ENCODE peak calls at places on chromosomes 2 and 18, in nine cellular contexts. U, O, Q, X, J, E, R, W and Z are unnamed samples.

GRCh38 chr2:157866202-157866601 is 9.9 kb downstream of the ACVR1 start:
- DNase-seq in U (no peak), O (peak; percentile 57), Q (no peak), X (no peak), J (no peak), E (no peak), R (no peak), W (peak; percentile 67), Z (no peak)

GRCh38 chr2:217077841-217078407 is 218.1 kb upstream of the TNP1 start:
- DNase-seq in U (no peak), O (peak; percentile 7), Q (no peak), X (no peak), J (no peak), E (no peak), R (no peak), W (peak; percentile 34), Z (no peak)

GRCh38 chr2:72989770-72990556 is 72.6 kb downstream of the EMX1 start:
- DNase-seq in U (no peak), O (peak; percentile 48), Q (peak; percentile 12), X (no peak), J (peak; percentile 25), E (peak; percentile 62), R (peak; percentile 33), W (peak; percentile 60), Z (peak; percentile 48)

GRCh38 chr2:160790738-160791137 is 297.1 kb upstream of the RBMS1 start:
- DNase-seq in U (no peak), O (no peak), Q (no peak), X (peak; percentile 6), J (no peak), E (no peak), R (no peak), W (peak; percentile 6), Z (no peak)

GRCh38 chr2:237354930-237355329 is 59.0 kb downstream of the COL6A3 start:
- DNase-seq in U (no peak), O (peak; percentile 28), Q (no peak), X (peak; percentile 91), J (no peak), E (no peak), R (no peak), W (peak; percentile 98), Z (peak; percentile 76)

GRCh38 chr2:226760412-226761194 is 39.0 kb downstream of the IRS1 start:
- DNase-seq in U (no peak), O (no peak), Q (no peak), X (peak; percentile 57), J (no peak), E (no peak), R (no peak), W (peak; percentile 94), Z (no peak)

GRCh38 chr2:161423351-161424178 is 7.5 kb downstream of the TBR1 start:
- DNase-seq in U (no peak), O (peak; percentile 87), Q (no peak), X (no peak), J (no peak), E (peak; percentile 73), R (no peak), W (peak; percentile 21), Z (no peak)

GRCh38 chr2:96267159-96267971 is 1.3 kb downstream of the CIAO1 start:
- DNase-seq in U (no peak), O (peak; percentile 86), Q (no peak), X (peak; percentile 43), J (no peak), E (peak; percentile 63), R (peak; percentile 65), W (peak; percentile 25), Z (no peak)

GRCh38 chr2:236496311-236496710 is 73.3 kb upstream of the ACKR3 start:
- DNase-seq in U (no peak), O (no peak), Q (no peak), X (no peak), J (no peak), E (no peak), R (no peak), W (no peak), Z (no peak)

GRCh38 chr18:24271381-24272331 is 126.0 kb downstream of the OSBPL1A start:
- DNase-seq in U (no peak), O (peak; percentile 94), Q (peak; percentile 78), X (peak; percentile 83), J (peak; percentile 70), E (peak; percentile 89), R (peak; percentile 88), W (peak; percentile 84), Z (peak; percentile 69)

GRCh38 chr2:50346586-50347351 is 685.2 kb downstream of the NRXN1 start:
- DNase-seq in U (no peak), O (peak; percentile 66), Q (no peak), X (no peak), J (no peak), E (peak; percentile 58), R (no peak), W (no peak), Z (no peak)
- TF ChIP-seq CTCF in U (no peak), O (no peak), Q (no peak), X (no peak), J (no peak), E (no peak), R (no peak), W (no peak), Z (no peak)

DNA sequence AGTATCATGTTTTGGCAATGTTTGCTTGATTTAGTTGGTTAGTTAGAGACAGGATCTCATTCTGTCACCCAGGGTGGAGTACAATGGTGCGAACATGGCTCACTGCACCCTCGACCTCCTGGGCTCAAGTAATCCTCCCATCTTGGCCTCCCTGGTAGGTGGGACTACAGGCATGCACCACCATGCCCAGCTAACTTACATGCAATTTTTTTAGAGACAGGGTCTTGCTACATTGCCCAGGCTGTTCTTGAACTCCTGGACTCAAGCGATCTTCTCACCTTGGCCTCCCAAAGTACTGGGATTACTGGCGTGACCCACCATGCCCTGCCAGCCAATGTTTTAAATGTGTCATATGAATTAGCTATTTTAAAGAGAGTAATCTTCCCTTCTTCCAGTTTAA is 16.3 kb upstream of the CDKL4 start:
- DNase-seq in U (no peak), O (no peak), Q (no peak), X (no peak), J (no peak), E (no peak), R (no peak), W (no peak), Z (no peak)
- H3K36me3 ChIP-seq in U (peaks cover 5% of the 10 kb centered on the region), O (peaks cover 76% of the 10 kb centered on the region), Q (peaks cover 9% of the 10 kb centered on the region), X (peaks cover 19% of the 10 kb centered on the region), J (no peaks in the 10 kb centered on the region), E (peaks cover 55% of the 10 kb centered on the region), R (no peaks in the 10 kb centered on the region), W (peaks cover 4% of the 10 kb centered on the region), Z (no peaks in the 10 kb centered on the region)

GRCh38 chr2:113232123-113232522 is 46.6 kb downstream of the PAX8 start:
- DNase-seq in U (no peak), O (no peak), Q (no peak), X (no peak), J (no peak), E (no peak), R (no peak), W (no peak), Z (no peak)

GRCh38 chr2:113236367-113237159 is 42.2 kb downstream of the PAX8 start:
- DNase-seq in U (no peak), O (no peak), Q (no peak), X (peak; percentile 17), J (no peak), E (no peak), R (no peak), W (no peak), Z (no peak)

GRCh38 chr2:113232730-113233129 is 46.0 kb downstream of the PAX8 start:
- DNase-seq in U (no peak), O (no peak), Q (no peak), X (no peak), J (no peak), E (no peak), R (no peak), W (no peak), Z (no peak)

GRCh38 chr2:113234721-113235346 is 43.9 kb downstream of the PAX8 start:
- DNase-seq in U (no peak), O (no peak), Q (no peak), X (no peak), J (no peak), E (no peak), R (no peak), W (no peak), Z (no peak)

GRCh38 chr2:113233593-113234550 is 44.8 kb downstream of the PAX8 start:
- DNase-seq in U (no peak), O (peak; percentile 61), Q (no peak), X (peak; percentile 37), J (no peak), E (no peak), R (no peak), W (peak; percentile 60), Z (no peak)
- TF ChIP-seq CTCF in U (no peak), O (peak; percentile 60), Q (no peak), X (peak; percentile 38), J (no peak), E (peak; percentile 18), R (no peak), W (peak; percentile 36), Z (no peak)

GRCh38 chr2:239821694-239822075 is 203.5 kb downstream of the NDUFA10 start:
- DNase-seq in U (no peak), O (peak; percentile 22), Q (no peak), X (no peak), J (no peak), E (no peak), R (no peak), W (no peak), Z (no peak)

GRCh38 chr2:239819091-239819973 is 205.8 kb downstream of the NDUFA10 start:
- DNase-seq in U (no peak), O (peak; percentile 27), Q (no peak), X (no peak), J (peak; percentile 11), E (no peak), R (peak; percentile 42), W (no peak), Z (no peak)

GRCh38 chr2:239822146-239822945 is 202.8 kb downstream of the NDUFA10 start:
- DNase-seq in U (no peak), O (peak; percentile 29), Q (no peak), X (no peak), J (peak; percentile 4), E (no peak), R (peak; percentile 19), W (no peak), Z (no peak)

GRCh38 chr2:239819974-239820555 is 205.1 kb downstream of the NDUFA10 start:
- DNase-seq in U (no peak), O (peak; percentile 21), Q (no peak), X (no peak), J (peak; percentile 6), E (peak; percentile 64), R (peak; percentile 36), W (peak; percentile 31), Z (peak; percentile 45)

DNA sequence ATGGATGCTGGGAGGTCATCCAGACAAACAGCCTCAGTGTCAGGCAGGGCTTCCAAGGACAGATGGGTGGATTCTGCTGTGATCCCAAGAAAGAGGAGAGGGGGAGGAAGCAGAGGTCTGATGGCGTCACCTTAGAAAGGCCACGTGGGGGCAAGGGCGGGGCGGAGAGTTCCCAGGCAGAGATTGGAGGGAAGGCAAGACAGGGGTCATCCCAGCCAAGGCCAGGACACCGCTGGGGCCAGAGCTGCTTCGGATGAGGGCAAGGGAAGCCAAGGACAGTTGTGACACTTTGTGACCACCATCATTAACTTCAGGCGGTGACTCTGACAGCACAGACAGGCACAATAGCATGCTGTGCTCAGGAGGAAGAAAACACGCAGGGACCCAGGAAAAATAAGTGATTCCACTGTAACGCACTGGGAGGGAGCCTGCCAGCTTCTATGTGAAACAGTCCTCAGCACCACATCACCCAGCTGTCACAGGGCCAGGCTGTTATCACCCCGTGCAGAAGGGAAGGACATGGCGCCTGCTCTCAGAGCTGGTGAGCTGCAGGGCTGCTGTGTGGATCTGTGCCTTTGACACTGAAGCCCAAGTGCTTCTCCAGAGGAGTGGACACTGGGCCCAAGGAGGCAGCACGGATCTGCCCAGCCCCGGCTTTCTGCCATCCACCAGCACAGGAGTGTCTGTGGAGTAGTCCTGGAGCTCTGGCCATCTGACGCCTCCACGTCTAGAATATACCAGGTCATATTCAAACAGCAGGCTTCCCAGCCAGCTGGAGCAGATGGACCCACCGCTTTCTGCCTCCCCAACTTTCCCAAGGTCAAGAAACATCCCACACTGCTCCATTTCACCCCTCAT is 204.1 kb downstream of the NDUFA10 start:
- DNase-seq in U (no peak), O (peak; percentile 38), Q (no peak), X (no peak), J (peak; percentile 11), E (no peak), R (peak; percentile 43), W (no peak), Z (no peak)
- H3K36me3 ChIP-seq in U (no peaks in the 10 kb centered on the region), O (no peaks in the 10 kb centered on the region), Q (no peaks in the 10 kb centered on the region), X (no peaks in the 10 kb centered on the region), J (no peaks in the 10 kb centered on the region), E (no peaks in the 10 kb centered on the region), R (no peaks in the 10 kb centered on the region), W (no peaks in the 10 kb centered on the region), Z (no peaks in the 10 kb centered on the region)